ENCODE peak calls at places on chromosomes 7 and 10, in nine cellular contexts. N is left lobe of liver; M is RKO; J is substantia nigra; D is NCI-H2029; O is activated naive CD4-positive, alpha-beta T cell; Z is nucleus accumbens; H is A172; B is PC-3. Q is an unnamed sample.

GRCh38 chr7:157268540-157268939 is 68.3 kb upstream of the DNAJB6 start:
- DNase-seq in N (peak), M (peak), J (no peak), D (no peak), O (no peak), Z (no peak), H (no peak), B (no peak), Q (peak)

GRCh38 chr10:129971381-129972144 is 7.5 kb upstream of the EBF3 start:
- DNase-seq in N (peak), M (no peak), J (no peak), D (no peak), O (no peak), Z (no peak), H (no peak), B (peak), Q (no peak)

GRCh38 chr10:123858039-123858740 is 33.4 kb downstream of the CPXM2 start:
- DNase-seq in N (no peak), M (peak), J (no peak), D (no peak), O (no peak), Z (no peak), H (peak), B (no peak), Q (no peak)

GRCh38 chr10:79411546-79412495 is 33.6 kb downstream of the ZCCHC24 start:
- DNase-seq in N (peak), M (no peak), J (no peak), D (no peak), O (no peak), Z (no peak), H (no peak), B (no peak), Q (no peak)

GRCh38 chr10:86403183-86403797 is 36.7 kb upstream of the GRID1 start:
- DNase-seq in N (no peak), M (peak), J (no peak), D (no peak), O (no peak), Z (no peak), H (no peak), B (no peak), Q (no peak)

GRCh38 chr10:6300106-6300783 is 97.5 kb downstream of the PFKFB3 start:
- DNase-seq in N (no peak), M (no peak), J (no peak), D (no peak), O (no peak), Z (no peak), H (peak), B (peak), Q (no peak)

GRCh38 chr7:50679218-50680007 is 103.3 kb downstream of the GRB10 start:
- DNase-seq in N (no peak), M (peak), J (no peak), D (peak), O (no peak), Z (no peak), H (peak), B (peak), Q (no peak)

GRCh38 chr10:88064608-88065383 is 201.4 kb downstream of the PTEN start:
- DNase-seq in N (peak), M (no peak), J (no peak), D (no peak), O (no peak), Z (no peak), H (no peak), B (no peak), Q (no peak)

GRCh38 chr10:71259815-71260501 is 47.6 kb downstream of the UNC5B start:
- DNase-seq in N (no peak), M (no peak), J (no peak), D (no peak), O (no peak), Z (no peak), H (peak), B (no peak), Q (no peak)

GRCh38 chr7:137957887-137958286 is 44.0 kb downstream of the CREB3L2 start:
- DNase-seq in N (no peak), M (no peak), J (no peak), D (no peak), O (no peak), Z (no peak), H (no peak), B (no peak), Q (no peak)

GRCh38 chr10:119652361-119652760 is 1.2 kb downstream of the BAG3 start:
- DNase-seq in N (no peak), M (peak), J (no peak), D (no peak), O (no peak), Z (no peak), H (peak), B (peak), Q (peak)

GRCh38 chr10:23543696-23544095 is 104.8 kb downstream of the OTUD1 start:
- DNase-seq in N (no peak), M (no peak), J (no peak), D (no peak), O (no peak), Z (no peak), H (peak), B (no peak), Q (peak)

GRCh38 chr7:27605283-27605682 is 57.4 kb downstream of the HIBADH start:
- DNase-seq in N (no peak), M (peak), J (no peak), D (no peak), O (no peak), Z (no peak), H (no peak), B (no peak), Q (no peak)

GRCh38 chr10:90917968-90918318 is 2.9 kb downstream of the ANKRD1 start:
- DNase-seq in N (no peak), M (no peak), J (no peak), D (no peak), O (no peak), Z (no peak), H (peak), B (no peak), Q (no peak)

GRCh38 chr10:88786032-88786770 is 16.3 kb upstream of the LIPM start:
- DNase-seq in N (no peak), M (no peak), J (no peak), D (no peak), O (no peak), Z (no peak), H (no peak), B (no peak), Q (no peak)

GRCh38 chr10:1360581-1361164 is 304.5 kb downstream of the WDR37 start:
- DNase-seq in N (no peak), M (no peak), J (no peak), D (no peak), O (no peak), Z (no peak), H (peak), B (no peak), Q (no peak)

GRCh38 chr10:84665883-84666463 is 337.6 kb downstream of the CCSER2 start:
- DNase-seq in N (no peak), M (peak), J (no peak), D (no peak), O (no peak), Z (no peak), H (no peak), B (peak), Q (no peak)

Q was measured in NCI-H226.